ENCODE peak calls at places on chromosomes 4 and X, in five cellular contexts. D is aorta, I is stomach, U is Caco-2, V is Panc1. M is an unnamed sample.

GRCh38 chr4:8495803-8496202 is 55.2 kb downstream of the TRMT44 start:
- DNase-seq in D (no peak), I (no peak), U (no peak), V (no peak), M (no peak)

GRCh38 chrX:149829751-149830191 is 48.0 kb downstream of the MAGEA9 start:
- DNase-seq in D (no peak), I (no peak), U (no peak), V (no peak), M (no peak)

GRCh38 chr4:26083987-26084386 is 170.0 kb downstream of the SMIM20 start:
- DNase-seq in D (no peak), I (no peak), U (no peak), V (peak; percentile 73), M (no peak)

GRCh38 chr4:40323866-40324265 is 11.3 kb upstream of the CHRNA9 start:
- DNase-seq in D (no peak), I (no peak), U (no peak), V (no peak), M (no peak)

GRCh38 chrX:56572975-56573374 is 9.5 kb downstream of the UBQLN2 start:
- DNase-seq in D (no peak), I (no peak), U (no peak), V (no peak), M (no peak)

GRCh38 chrX:132648870-132649269 is 160.0 kb upstream of the MBNL3 start:
- DNase-seq in D (no peak), I (no peak), U (no peak), V (no peak), M (no peak)

GRCh38 chrX:71650333-71650969 is 16.9 kb upstream of the LOC101059915 start:
- DNase-seq in D (no peak), I (no peak), U (no peak), V (no peak), M (no peak)

GRCh38 chrX:43176686-43177085 is 398.7 kb upstream of the PPP1R2C start:
- DNase-seq in D (no peak), I (no peak), U (no peak), V (no peak), M (no peak)

GRCh38 chr4:14621731-14622459 is 380.4 kb upstream of the CPEB2 start:
- DNase-seq in D (no peak), I (no peak), U (no peak), V (no peak), M (no peak)

GRCh38 chr4:183721207-183722081 is 62.4 kb downstream of the TRAPPC11 start:
- DNase-seq in D (peak; percentile 84), I (peak; percentile 79), U (peak; percentile 62), V (peak; percentile 65), M (peak; percentile 88)

DNA sequence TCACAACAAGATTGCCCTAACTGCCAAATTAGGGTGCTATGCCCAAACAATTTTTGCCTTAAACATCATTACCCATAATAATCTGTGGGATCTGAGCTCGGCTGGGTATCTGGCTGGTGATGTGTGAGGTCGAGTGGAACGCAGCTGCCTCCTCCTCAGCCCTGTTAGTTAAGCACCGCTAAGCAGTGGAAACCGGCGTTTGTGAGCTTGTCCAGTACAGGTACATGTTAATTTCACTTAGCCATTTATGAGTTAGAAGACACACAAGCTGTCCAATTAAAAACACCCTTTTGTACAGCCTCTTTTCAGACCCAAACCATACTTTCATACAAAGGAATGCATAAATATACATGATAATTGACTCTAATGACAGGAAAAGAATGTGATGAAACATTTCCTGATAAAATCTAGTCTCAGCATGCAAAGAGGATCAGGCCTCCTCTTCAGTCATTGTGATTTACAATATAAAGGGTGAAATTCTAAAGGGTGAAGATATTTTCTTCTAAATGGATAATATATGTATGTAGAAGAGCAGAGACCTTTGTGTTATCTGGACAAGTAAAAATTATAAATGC is 163.6 kb upstream of the FAT1 start:
- DNase-seq in D (no peak), I (no peak), U (no peak), V (no peak), M (no peak)
- H3K4me1 ChIP-seq in D (no peaks in the 10 kb centered on the region), I (no peaks in the 10 kb centered on the region), U (no peaks in the 10 kb centered on the region), V (peaks cover 11% of the 10 kb centered on the region), M (no peaks in the 10 kb centered on the region)

GRCh38 chrX:9643807-9644206 is 121.8 kb downstream of the GPR143 start:
- DNase-seq in D (no peak), I (no peak), U (no peak), V (no peak), M (no peak)
- H3K4me1 ChIP-seq in D (peaks cover 2% of the 10 kb centered on the region), I (no peaks in the 10 kb centered on the region), U (no peaks in the 10 kb centered on the region), V (no peaks in the 10 kb centered on the region), M (no peaks in the 10 kb centered on the region)

GRCh38 chr4:80065601-80066000 is 7.4 kb downstream of the ANTXR2 start:
- DNase-seq in D (no peak), I (no peak), U (no peak), V (no peak), M (no peak)

GRCh38 chr4:80058740-80059139 is 14.3 kb downstream of the ANTXR2 start:
- DNase-seq in D (no peak), I (no peak), U (no peak), V (no peak), M (no peak)

GRCh38 chr4:80062527-80062926 is 10.5 kb downstream of the ANTXR2 start:
- DNase-seq in D (no peak), I (no peak), U (no peak), V (no peak), M (no peak)
- H3K4me1 ChIP-seq in D (no peaks in the 10 kb centered on the region), I (peaks cover 52% of the 10 kb centered on the region), U (no peaks in the 10 kb centered on the region), V (no peaks in the 10 kb centered on the region), M (no peaks in the 10 kb centered on the region)

DNA sequence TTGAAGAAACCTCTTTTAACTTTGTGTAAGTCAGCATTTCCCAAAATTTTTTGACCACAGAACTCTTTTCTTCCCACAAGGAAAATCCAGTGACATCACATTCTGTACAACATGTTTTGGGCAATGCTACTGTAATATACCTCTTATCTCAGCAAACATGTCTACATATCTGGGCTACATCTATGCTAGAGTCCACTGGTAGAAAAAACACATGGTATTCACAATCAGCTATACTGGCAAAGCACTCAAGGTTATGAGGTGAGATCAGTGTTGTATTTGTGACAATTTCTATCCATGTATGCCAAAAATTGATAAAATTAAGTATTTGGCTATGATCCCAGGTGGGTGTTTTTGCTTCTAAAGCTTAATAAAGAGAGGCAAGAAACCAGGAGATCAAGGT is 98.0 kb downstream of the ATP11C start:
- DNase-seq in D (no peak), I (no peak), U (no peak), V (no peak), M (no peak)
- H3K4me1 ChIP-seq in D (no peaks in the 10 kb centered on the region), I (peaks cover 21% of the 10 kb centered on the region), U (no peaks in the 10 kb centered on the region), V (peaks cover 19% of the 10 kb centered on the region), M (peaks cover 6% of the 10 kb centered on the region)

DNA sequence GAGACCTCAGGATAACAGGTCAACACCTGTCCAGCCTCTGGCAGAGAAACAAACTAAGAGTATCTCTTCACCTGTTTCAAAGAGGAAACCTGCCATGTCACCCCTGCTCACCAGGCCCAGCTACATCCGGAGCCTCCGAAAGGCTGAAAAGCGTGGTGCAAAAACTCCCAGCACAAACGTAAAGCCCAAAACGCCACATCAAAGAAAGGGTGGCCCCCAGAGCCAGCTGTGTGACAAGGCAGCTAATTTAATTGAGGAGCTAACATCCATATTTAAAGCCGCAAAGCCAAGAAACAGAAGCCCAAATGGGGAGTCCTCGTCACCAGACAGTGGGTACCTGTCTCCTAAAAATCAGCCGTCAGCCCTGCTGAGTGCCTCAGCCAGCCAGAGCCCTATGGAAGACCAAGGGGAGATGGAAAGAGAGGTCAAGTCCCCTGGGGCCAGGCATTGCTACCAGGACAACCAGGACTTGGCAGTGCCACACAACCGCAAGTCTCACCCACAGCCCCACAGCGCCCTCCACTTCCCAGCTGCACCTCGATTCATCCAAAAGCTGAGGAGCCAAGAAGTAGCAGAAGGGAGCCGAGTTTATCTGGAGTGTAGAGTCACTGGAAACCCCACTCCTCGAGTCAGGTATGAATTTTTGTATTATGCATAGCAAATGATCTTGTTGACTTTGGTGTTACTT is 15.1 kb downstream of the PALLD start:
- DNase-seq in D (no peak), I (no peak), U (no peak), V (no peak), M (no peak)
- H3K4me1 ChIP-seq in D (no peaks in the 10 kb centered on the region), I (peaks cover 5% of the 10 kb centered on the region), U (no peaks in the 10 kb centered on the region), V (no peaks in the 10 kb centered on the region), M (peaks cover 4% of the 10 kb centered on the region)

GRCh38 chr4:36128689-36129088 is 115.6 kb downstream of the ARAP2 start:
- DNase-seq in D (no peak), I (no peak), U (no peak), V (no peak), M (no peak)

GRCh38 chr4:36138221-36138620 is 106.1 kb downstream of the ARAP2 start:
- DNase-seq in D (no peak), I (no peak), U (no peak), V (no peak), M (no peak)

GRCh38 chr4:36130641-36131040 is 113.7 kb downstream of the ARAP2 start:
- DNase-seq in D (no peak), I (no peak), U (no peak), V (no peak), M (no peak)

DNA sequence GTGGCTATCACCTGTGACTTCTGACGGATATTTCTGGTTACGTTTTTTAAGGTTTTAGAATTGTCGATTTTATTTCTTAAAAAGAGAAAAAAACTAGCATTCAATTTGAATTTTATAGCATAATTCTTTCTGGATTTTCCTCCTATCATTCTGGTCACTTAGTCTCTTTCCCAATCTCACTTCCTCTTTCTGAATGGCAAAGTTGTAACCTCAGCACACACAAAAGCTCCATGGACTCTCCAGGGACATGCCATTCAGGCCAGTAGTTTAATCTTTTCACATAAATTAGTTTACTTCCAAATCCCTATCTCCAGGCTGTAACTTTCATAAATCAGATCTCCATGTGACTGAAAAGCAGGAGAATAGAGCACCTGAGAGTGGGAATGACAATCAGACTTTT is 110.7 kb downstream of the ARAP2 start:
- DNase-seq in D (no peak), I (no peak), U (no peak), V (no peak), M (no peak)
- H3K4me1 ChIP-seq in D (no peaks in the 10 kb centered on the region), I (no peaks in the 10 kb centered on the region), U (no peaks in the 10 kb centered on the region), V (no peaks in the 10 kb centered on the region), M (no peaks in the 10 kb centered on the region)

DNA sequence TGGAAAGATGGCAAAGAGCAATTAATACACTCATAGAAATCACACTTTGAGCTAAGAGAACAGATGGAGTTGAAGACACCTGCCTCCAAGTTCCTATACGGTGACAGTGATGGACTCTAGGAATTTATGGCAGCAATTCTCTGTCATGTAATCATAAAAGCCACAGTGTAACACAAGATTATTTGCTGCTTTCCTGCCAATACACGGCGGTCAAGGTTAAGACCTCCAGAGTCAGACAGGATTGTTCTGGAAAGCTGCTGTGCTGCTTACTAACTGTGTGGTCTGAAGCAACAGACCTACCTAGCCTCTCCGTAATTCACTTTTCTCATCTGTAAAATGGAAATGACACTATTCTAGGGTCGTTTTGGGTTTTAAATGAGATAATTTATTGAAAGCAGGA is 14.6 kb upstream of the KIT start:
- DNase-seq in D (no peak), I (no peak), U (no peak), V (no peak), M (no peak)
- H3K4me1 ChIP-seq in D (no peaks in the 10 kb centered on the region), I (no peaks in the 10 kb centered on the region), U (no peaks in the 10 kb centered on the region), V (no peaks in the 10 kb centered on the region), M (no peaks in the 10 kb centered on the region)